ENCODE peak calls at places on chromosomes 4 and X, in six cellular contexts. One of them, this sample, is unnamed.

GRCh38 chrX:123961268-123962005 is at the start of gene STAG2:
- DNase-seq in NCI-H2029: peak
- DNase-seq in stimulated activated CD4-positive, alpha-beta T cell treated with anti-CD3 and anti-CD28 coated beads, Interleukin-15, amount 100 ng/mL, for 1 hour: peak
- DNase-seq in head of caudate nucleus: peak
- DNase-seq in A172: peak
- DNase-seq in fibroblast of lung: peak
- DNase-seq in this sample: peak

GRCh38 chr4:94889961-94890360 is 132.2 kb downstream of the BMPR1B start:
- DNase-seq in NCI-H2029: no peak
- DNase-seq in stimulated activated CD4-positive, alpha-beta T cell treated with anti-CD3 and anti-CD28 coated beads, Interleukin-15, amount 100 ng/mL, for 1 hour: no peak
- DNase-seq in head of caudate nucleus: no peak
- DNase-seq in A172: peak
- DNase-seq in fibroblast of lung: peak
- DNase-seq in this sample: no peak

GRCh38 chrX:49111846-49112245 is 11.7 kb downstream of the GPKOW start:
- DNase-seq in NCI-H2029: no peak
- DNase-seq in stimulated activated CD4-positive, alpha-beta T cell treated with anti-CD3 and anti-CD28 coated beads, Interleukin-15, amount 100 ng/mL, for 1 hour: no peak
- DNase-seq in head of caudate nucleus: peak
- DNase-seq in A172: no peak
- DNase-seq in fibroblast of lung: no peak
- DNase-seq in this sample: no peak

GRCh38 chr4:52266537-52267137 is 215.5 kb downstream of the SPATA18 start:
- DNase-seq in NCI-H2029: no peak
- DNase-seq in stimulated activated CD4-positive, alpha-beta T cell treated with anti-CD3 and anti-CD28 coated beads, Interleukin-15, amount 100 ng/mL, for 1 hour: no peak
- DNase-seq in head of caudate nucleus: no peak
- DNase-seq in A172: no peak
- DNase-seq in fibroblast of lung: no peak
- DNase-seq in this sample: no peak

GRCh38 chr4:176034498-176034897 is 31.1 kb upstream of the WDR17 start:
- DNase-seq in NCI-H2029: no peak
- DNase-seq in stimulated activated CD4-positive, alpha-beta T cell treated with anti-CD3 and anti-CD28 coated beads, Interleukin-15, amount 100 ng/mL, for 1 hour: no peak
- DNase-seq in head of caudate nucleus: no peak
- DNase-seq in A172: peak
- DNase-seq in fibroblast of lung: peak
- DNase-seq in this sample: no peak

GRCh38 chr4:128848461-128848860 is 39.0 kb downstream of the JADE1 start:
- DNase-seq in NCI-H2029: no peak
- DNase-seq in stimulated activated CD4-positive, alpha-beta T cell treated with anti-CD3 and anti-CD28 coated beads, Interleukin-15, amount 100 ng/mL, for 1 hour: no peak
- DNase-seq in head of caudate nucleus: no peak
- DNase-seq in A172: no peak
- DNase-seq in fibroblast of lung: no peak
- DNase-seq in this sample: no peak

GRCh38 chr4:138097912-138098600 is 144.1 kb downstream of the SLC7A11 start:
- DNase-seq in NCI-H2029: no peak
- DNase-seq in stimulated activated CD4-positive, alpha-beta T cell treated with anti-CD3 and anti-CD28 coated beads, Interleukin-15, amount 100 ng/mL, for 1 hour: no peak
- DNase-seq in head of caudate nucleus: no peak
- DNase-seq in A172: no peak
- DNase-seq in fibroblast of lung: no peak
- DNase-seq in this sample: no peak

GRCh38 chr4:152128356-152128755 is 367.5 kb upstream of the GATB start:
- DNase-seq in NCI-H2029: no peak
- DNase-seq in stimulated activated CD4-positive, alpha-beta T cell treated with anti-CD3 and anti-CD28 coated beads, Interleukin-15, amount 100 ng/mL, for 1 hour: no peak
- DNase-seq in head of caudate nucleus: no peak
- DNase-seq in A172: no peak
- DNase-seq in fibroblast of lung: no peak
- DNase-seq in this sample: no peak

GRCh38 chr4:183408791-183409190 is 35.6 kb upstream of the CDKN2AIP start:
- DNase-seq in NCI-H2029: no peak
- DNase-seq in stimulated activated CD4-positive, alpha-beta T cell treated with anti-CD3 and anti-CD28 coated beads, Interleukin-15, amount 100 ng/mL, for 1 hour: no peak
- DNase-seq in head of caudate nucleus: no peak
- DNase-seq in A172: no peak
- DNase-seq in fibroblast of lung: no peak
- DNase-seq in this sample: no peak

This sample was measured in NCI-H187.